ENCODE peak calls at places on chromosomes 5 and 9, in six cellular contexts. W is substantia nigra; V is SW480; F is NCI-H1694 treated with DMSO at 0.1 percent for 48 hours; M is ovary; U is activated T-cell treated with anti-CD3 and anti-CD28 coated beads, Interleukin-2, amount 50 U/mL, for 72 hours. C is an unnamed sample.

GRCh38 chr9:37531699-37532098 is 44.5 kb downstream of the FBXO10 start:
- DNase-seq in U (peak), F (no peak), W (no peak), M (no peak), V (no peak), C (no peak)

GRCh38 chr5:133790898-133791297 is 177.5 kb downstream of the C5orf15 start:
- DNase-seq in M (no peak), W (no peak), U (no peak), F (no peak), V (no peak), C (no peak)

GRCh38 chr5:178291969-178292825 is 59.6 kb upstream of the PHYKPL start:
- DNase-seq in V (no peak), W (no peak), F (no peak), U (no peak), M (no peak), C (no peak)

GRCh38 chr9:135758870-135759269 is 56.9 kb downstream of the KCNT1 start:
- DNase-seq in U (no peak), M (no peak), W (no peak), F (no peak), V (no peak), C (no peak)

GRCh38 chr9:130990362-130991226 is 18.4 kb upstream of the LAMC3 start:
- DNase-seq in F (no peak), W (no peak), M (no peak), U (no peak), V (peak), C (no peak)

GRCh38 chr5:160894-161540 is 30.3 kb upstream of the LRRC14B start:
- DNase-seq in F (no peak), V (no peak), M (no peak), W (no peak), U (no peak), C (no peak)

GRCh38 chr5:75037106-75037505 is 15.3 kb downstream of the GCNT4 start:
- DNase-seq in M (no peak), U (peak), W (no peak), V (peak), F (no peak), C (no peak)

GRCh38 chr9:20352531-20352930 is 269.8 kb downstream of the MLLT3 start:
- DNase-seq in M (no peak), V (no peak), U (no peak), W (no peak), F (no peak), C (no peak)

GRCh38 chr9:81626511-81626910 is 62.8 kb downstream of the TLE1 start:
- DNase-seq in F (no peak), M (no peak), W (no peak), U (no peak), V (no peak), C (no peak)

GRCh38 chr9:88628811-88629210 is 93.8 kb downstream of the NXNL2 start:
- DNase-seq in U (no peak), F (no peak), M (no peak), V (no peak), W (no peak), C (no peak)

GRCh38 chr5:67880876-67881275 is 334.7 kb upstream of the PIK3R1 start:
- DNase-seq in V (no peak), F (no peak), W (no peak), M (no peak), U (no peak), C (no peak)

GRCh38 chr9:109520475-109521132 is 22.5 kb upstream of the PTPN3 start:
- DNase-seq in V (peak), F (peak), U (peak), M (no peak), W (no peak), C (peak)

GRCh38 chr5:91378683-91379601 is 4.2 kb downstream of the ARRDC3 start:
- DNase-seq in M (no peak), F (no peak), U (no peak), V (peak), W (no peak), C (no peak)

GRCh38 chr9:18324928-18325327 is 149.0 kb upstream of the ADAMTSL1 start:
- DNase-seq in M (no peak), V (no peak), W (no peak), U (no peak), F (no peak), C (no peak)

GRCh38 chr5:145774442-145774841 is 60.7 kb downstream of the PRELID2 start:
- DNase-seq in W (no peak), U (no peak), F (no peak), V (no peak), M (no peak), C (no peak)

GRCh38 chr5:132496631-132497487 is 6.3 kb upstream of the IRF1 start:
- DNase-seq in M (peak), V (peak), W (peak), U (peak), F (no peak), C (no peak)

GRCh38 chr5:607541-608285 is 4.4 kb upstream of the CEP72 start:
- DNase-seq in V (no peak), M (no peak), U (no peak), W (no peak), F (no peak), C (no peak)

GRCh38 chr9:29213374-29214161 is 1640.3 kb upstream of the C9orf72 start:
- DNase-seq in F (peak), U (no peak), M (no peak), V (no peak), W (no peak), C (no peak)

GRCh38 chr9:101451498-101451897 is 15.9 kb upstream of the ALDOB start:
- DNase-seq in W (no peak), V (no peak), U (no peak), M (no peak), F (no peak), C (no peak)

GRCh38 chr5:27682600-27682999 is 644.2 kb upstream of the CDH9 start:
- DNase-seq in F (no peak), V (peak), W (no peak), U (no peak), M (no peak), C (no peak)

GRCh38 chr9:112361602-112362001 is 18.3 kb upstream of the HSDL2 start:
- DNase-seq in U (no peak), F (peak), M (no peak), W (no peak), V (peak), C (no peak)